ENCODE peak calls at places on chromosomes 7 and 10, in six cellular contexts. K is HepG2, O is K562, I is GM12878, W is SK-N-SH, Z is H1. J is an unnamed sample.

GRCh38 chr7:117470777-117471176 is 9.0 kb upstream of the CFTR start:
- DNase-seq in W (no peak), O (no peak), Z (no peak), I (peak; percentile 61), K (no peak), J (no peak)

GRCh38 chr7:121057878-121058277 is 69.4 kb downstream of the CPED1 start:
- DNase-seq in I (no peak), O (no peak), W (no peak), Z (no peak), K (no peak), J (no peak)

GRCh38 chr10:27865221-27865635 is 119.6 kb upstream of the MKX start:
- DNase-seq in O (no peak), W (no peak), Z (no peak), K (no peak), I (no peak), J (no peak)

GRCh38 chr7:44067064-44067951 is 1.9 kb upstream of the PGAM2 start:
- DNase-seq in I (no peak), W (peak; percentile 42), O (no peak), K (no peak), Z (no peak), J (no peak)

GRCh38 chr7:11436773-11437524 is 395.0 kb downstream of the THSD7A start:
- DNase-seq in K (no peak), Z (no peak), I (no peak), O (no peak), W (no peak), J (no peak)

GRCh38 chr7:81111781-81112540 is 193.1 kb upstream of the SEMA3C start:
- DNase-seq in I (no peak), W (peak; percentile 75), O (no peak), Z (no peak), K (no peak), J (no peak)

GRCh38 chr10:74924251-74924954 is 98.0 kb downstream of the KAT6B start:
- DNase-seq in K (no peak), I (no peak), Z (no peak), O (no peak), W (no peak), J (no peak)

GRCh38 chr7:147510913-147511312 is 1079.7 kb upstream of the C7orf33 start:
- DNase-seq in O (no peak), Z (no peak), W (no peak), I (no peak), K (no peak), J (no peak)

GRCh38 chr7:150962743-150963399 is 15.2 kb downstream of the KCNH2 start:
- DNase-seq in K (peak; percentile 18), Z (peak; percentile 83), I (no peak), W (peak; percentile 94), O (peak; percentile 83), J (no peak)

GRCh38 chr7:110296321-110296720 is 794.6 kb upstream of the LRRN3 start:
- DNase-seq in K (no peak), Z (no peak), W (no peak), O (no peak), I (no peak), J (no peak)

GRCh38 chr10:122239578-122240257 is 31.4 kb upstream of the BTBD16 start:
- DNase-seq in O (no peak), I (no peak), Z (no peak), W (no peak), K (no peak), J (no peak)

GRCh38 chr7:139568346-139568675 is 44.8 kb downstream of the CLEC2L start:
- DNase-seq in K (no peak), I (no peak), Z (no peak), W (no peak), O (no peak), J (no peak)

GRCh38 chr7:129161524-129161923 is 17.0 kb downstream of the TSPAN33 start:
- DNase-seq in W (no peak), Z (no peak), O (no peak), K (no peak), I (no peak), J (no peak)

GRCh38 chr10:114312585-114312984 is 73.5 kb downstream of the VWA2 start:
- DNase-seq in W (no peak), O (no peak), K (no peak), Z (no peak), I (no peak), J (no peak)

GRCh38 chr10:126350216-126350992 is 37.9 kb downstream of the ADAM12 start:
- DNase-seq in W (peak; percentile 58), K (no peak), I (no peak), Z (no peak), O (no peak), J (no peak)

GRCh38 chr10:43340619-43341018 is 30.8 kb upstream of the FXYD4 start:
- DNase-seq in I (no peak), O (no peak), Z (no peak), W (no peak), K (no peak), J (no peak)

GRCh38 chr10:20677340-20677739 is 219.8 kb downstream of the NEBL start:
- DNase-seq in O (no peak), Z (no peak), K (no peak), W (no peak), I (no peak), J (no peak)

GRCh38 chr10:71213761-71214440 is 1.5 kb downstream of the UNC5B start:
- DNase-seq in O (no peak), W (peak; percentile 60), K (no peak), I (no peak), Z (no peak), J (no peak)

GRCh38 chr7:100091411-100092181 is 2.8 kb downstream of the COPS6 start:
- DNase-seq in W (peak; percentile 65), Z (peak; percentile 67), O (no peak), K (no peak), I (no peak), J (peak; percentile 34)

GRCh38 chr10:48340734-48341133 is 34.3 kb downstream of the MAPK8 start:
- DNase-seq in O (no peak), K (no peak), I (no peak), Z (no peak), W (no peak), J (no peak)

GRCh38 chr10:48343871-48344598 is 37.6 kb downstream of the MAPK8 start:
- DNase-seq in K (no peak), W (no peak), I (no peak), O (no peak), Z (no peak), J (no peak)

DNA sequence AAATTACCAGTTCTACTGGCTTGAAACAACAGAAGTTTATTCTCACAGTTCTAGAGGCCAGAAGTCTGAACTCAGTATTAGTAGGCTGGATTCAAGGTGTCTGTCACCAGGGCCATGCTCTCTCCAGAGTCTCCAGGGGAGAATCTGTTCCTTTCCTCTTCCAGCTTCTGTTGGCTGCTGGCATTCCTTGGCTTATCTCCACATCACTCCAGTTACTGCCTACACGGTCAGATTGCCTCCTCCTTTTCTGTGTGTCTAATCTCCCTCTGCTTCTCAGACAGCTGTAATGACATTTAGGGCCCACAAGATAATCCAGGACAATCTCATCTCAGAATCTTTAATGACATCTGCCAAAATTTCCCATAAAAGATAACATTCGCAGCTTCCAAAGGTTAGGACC is 36.6 kb downstream of the MAPK8 start:
- DNase-seq in O (no peak), W (no peak), K (no peak), I (no peak), Z (no peak), J (no peak)
- TF ChIP-seq POLR2AphosphoS5 in O (no peak), W (no peak), K (no peak), I (no peak), Z (no peak), J (no peak)

GRCh38 chr7:38881015-38881414 is 28.0 kb downstream of the VPS41 start:
- DNase-seq in I (no peak), K (no peak), O (no peak), W (no peak), Z (no peak), J (no peak)

GRCh38 chr7:38881947-38882684 is 26.9 kb downstream of the VPS41 start:
- DNase-seq in I (no peak), Z (no peak), W (no peak), K (no peak), O (no peak), J (no peak)

GRCh38 chr7:38878694-38879457 is 30.1 kb downstream of the VPS41 start:
- DNase-seq in W (no peak), I (no peak), O (no peak), K (no peak), Z (no peak), J (no peak)

GRCh38 chr7:38880035-38880434 is 29.0 kb downstream of the VPS41 start:
- DNase-seq in K (no peak), O (no peak), W (no peak), Z (no peak), I (no peak), J (no peak)

GRCh38 chr7:38880454-38880853 is 28.5 kb downstream of the VPS41 start:
- DNase-seq in O (no peak), Z (no peak), W (no peak), K (no peak), I (no peak), J (no peak)
- TF ChIP-seq GABPA in O (no peak), Z (no peak), W (no peak), K (no peak), I (no peak), J (no peak)

GRCh38 chr10:13636776-13637175 is 50.0 kb downstream of the PRPF18 start:
- DNase-seq in K (no peak), I (no peak), W (no peak), O (no peak), Z (no peak), J (no peak)

GRCh38 chr10:13637303-13637856 is 50.6 kb downstream of the PRPF18 start:
- DNase-seq in K (no peak), W (no peak), Z (no peak), O (no peak), I (no peak), J (no peak)

GRCh38 chr10:13634207-13634606 is 47.4 kb downstream of the PRPF18 start:
- DNase-seq in Z (no peak), O (no peak), K (no peak), W (no peak), I (no peak), J (no peak)

GRCh38 chr10:13633689-13634088 is 46.9 kb downstream of the PRPF18 start:
- DNase-seq in K (no peak), O (peak; percentile 20), W (peak; percentile 62), I (no peak), Z (no peak), J (no peak)

GRCh38 chr10:13637894-13638293 is 51.1 kb downstream of the PRPF18 start:
- DNase-seq in K (no peak), Z (no peak), O (no peak), W (no peak), I (no peak), J (no peak)
- TF ChIP-seq POLR2AphosphoS5 in K (no peak), Z (no peak), O (no peak), W (no peak), I (no peak), J (no peak)

GRCh38 chr7:6510476-6511133 is 40.7 kb downstream of the GRID2IP start:
- DNase-seq in Z (no peak), I (no peak), K (no peak), W (no peak), O (no peak), J (no peak)

GRCh38 chr7:6513541-6513940 is 37.7 kb downstream of the GRID2IP start:
- DNase-seq in I (no peak), Z (no peak), W (no peak), K (no peak), O (no peak), J (no peak)

GRCh38 chr7:6520163-6520981 is 30.9 kb downstream of the GRID2IP start:
- DNase-seq in K (no peak), W (no peak), Z (no peak), O (no peak), I (no peak), J (no peak)

GRCh38 chr7:6512892-6513291 is 38.4 kb downstream of the GRID2IP start:
- DNase-seq in K (no peak), O (no peak), W (no peak), I (no peak), Z (no peak), J (no peak)

GRCh38 chr7:6516387-6516983 is 34.8 kb downstream of the GRID2IP start:
- DNase-seq in K (peak; percentile 80), I (peak; percentile 8), W (peak; percentile 85), O (peak; percentile 60), Z (peak; percentile 81), J (peak; percentile 65)
- TF ChIP-seq GABPA in K (peak; percentile 23), I (no peak), W (no peak), O (no peak), Z (peak; percentile 40), J (no peak)